ENCODE peak calls at places on chromosomes 16 and 17, in six cellular contexts. I is left ventricle myocardium inferior, V is astrocyte of the cerebellum, E is lung, K is cardiac fibroblast, R is brain microvascular endothelial cell. G is an unnamed sample.

GRCh38 chr17:46818929-46819859 is 702 bp upstream of the WNT3 start:
- DNase-seq in E (no peak), V (no peak), R (no peak), I (no peak), K (no peak), G (no peak)

GRCh38 chr17:30378191-30378796 is 433 bp upstream of the CPD start:
- DNase-seq in E (no peak), V (no peak), R (no peak), K (peak; percentile 31), I (peak; percentile 30), G (no peak)

GRCh38 chr16:68640972-68641371 is 4.1 kb upstream of the CDH3 start:
- DNase-seq in K (no peak), I (no peak), V (no peak), R (peak; percentile 42), E (no peak), G (no peak)

GRCh38 chr17:82831818-82832200 is 8.0 kb downstream of the ZNF750 start:
- DNase-seq in R (no peak), V (no peak), I (no peak), K (no peak), E (no peak), G (no peak)

GRCh38 chr16:80974649-80975376 is 31.9 kb downstream of the CMC2 start:
- DNase-seq in R (no peak), K (no peak), E (no peak), V (no peak), I (no peak), G (no peak)

GRCh38 chr16:75593825-75594820 is 27.9 kb downstream of the GABARAPL2 start:
- DNase-seq in E (no peak), R (peak; percentile 49), K (peak; percentile 26), V (peak; percentile 41), I (no peak), G (no peak)

GRCh38 chr17:30950669-30951399 is 20.0 kb upstream of the RNF135 start:
- DNase-seq in V (peak; percentile 12), I (peak; percentile 72), E (peak; percentile 65), K (peak; percentile 92), R (peak; percentile 81), G (peak; percentile 18)

GRCh38 chr17:4940625-4941021 is 555 bp downstream of the RNF167 start:
- DNase-seq in I (no peak), R (no peak), E (no peak), K (no peak), V (no peak), G (no peak)

GRCh38 chr16:31465788-31466370 is 6.1 kb upstream of the TGFB1I1 start:
- DNase-seq in K (no peak), R (no peak), V (no peak), I (no peak), E (no peak), G (no peak)

GRCh38 chr16:47072158-47072557 is 71.6 kb downstream of the NETO2 start:
- DNase-seq in V (no peak), I (no peak), K (no peak), R (no peak), E (no peak), G (no peak)

GRCh38 chr17:58329035-58329807 is 626 bp upstream of the TSPOAP1 start:
- DNase-seq in R (no peak), I (peak; percentile 30), K (no peak), E (peak; percentile 56), V (no peak), G (no peak)

GRCh38 chr16:66873685-66874055 is 6.6 kb upstream of the PDP2 start:
- DNase-seq in V (no peak), I (no peak), K (no peak), R (no peak), E (no peak), G (no peak)

GRCh38 chr17:7283471-7284216 is 2.1 kb downstream of the SLC2A4 start:
- DNase-seq in K (no peak), R (no peak), E (no peak), I (no peak), V (no peak), G (no peak)

GRCh38 chr17:2362881-2363280 is 25.6 kb downstream of the SGSM2 start:
- DNase-seq in I (no peak), R (no peak), V (no peak), E (no peak), K (no peak), G (no peak)

GRCh38 chr17:59423137-59423703 is 91.8 kb downstream of the YPEL2 start:
- DNase-seq in E (no peak), V (no peak), R (peak; percentile 78), K (peak; percentile 86), I (peak; percentile 24), G (no peak)

GRCh38 chr16:65005696-65006095 is 116.2 kb downstream of the CDH11 start:
- DNase-seq in E (no peak), R (peak; percentile 35), I (no peak), K (no peak), V (no peak), G (no peak)

GRCh38 chr16:47320546-47321315 is 140.1 kb downstream of the ITFG1 start:
- DNase-seq in I (no peak), K (no peak), V (no peak), E (no peak), R (no peak), G (no peak)

GRCh38 chr17:40848583-40849235 is 18.3 kb downstream of the KRT12 start:
- DNase-seq in K (no peak), R (no peak), V (no peak), I (no peak), E (no peak), G (no peak)

GRCh38 chr16:21324267-21324666 is 46.2 kb upstream of the CRYM start:
- DNase-seq in R (no peak), K (no peak), I (no peak), E (no peak), V (no peak), G (no peak)

GRCh38 chr17:3754458-3755334 is 31.0 kb downstream of the HASPIN start:
- DNase-seq in R (no peak), E (peak; percentile 93), K (no peak), V (no peak), I (no peak), G (no peak)

GRCh38 chr17:22507823-22508222 is 815.5 kb downstream of the KCNJ18 start:
- DNase-seq in V (no peak), K (no peak), E (no peak), I (no peak), R (no peak), G (no peak)

GRCh38 chr16:15552507-15552906 is 90.4 kb downstream of the MARF1 start:
- DNase-seq in I (no peak), K (no peak), R (no peak), V (no peak), E (no peak), G (no peak)

GRCh38 chr17:66275651-66276050 is 26.8 kb upstream of the PRKCA start:
- DNase-seq in R (peak; percentile 91), I (no peak), V (peak; percentile 77), K (peak; percentile 76), E (no peak), G (peak; percentile 54)

GRCh38 chr17:78173025-78173715 is 4.8 kb downstream of the SYNGR2 start:
- DNase-seq in V (no peak), K (no peak), R (no peak), E (no peak), I (no peak), G (no peak)

GRCh38 chr16:15960124-15960971 is 10.9 kb downstream of the ABCC1 start:
- DNase-seq in R (no peak), K (no peak), I (no peak), V (no peak), E (no peak), G (no peak)

GRCh38 chr17:67043283-67043682 is 1.1 kb upstream of the CACNG1 start:
- DNase-seq in K (no peak), E (no peak), V (no peak), R (no peak), I (no peak), G (no peak)

GRCh38 chr17:76405967-76406647 is 21.7 kb downstream of the SPHK1 start:
- DNase-seq in R (no peak), I (peak; percentile 87), V (no peak), E (no peak), K (no peak), G (no peak)

GRCh38 chr16:19411298-19411697 is 6.4 kb upstream of the TMC5 start:
- DNase-seq in E (no peak), R (no peak), I (no peak), K (no peak), V (no peak), G (no peak)
- H3K4me3 ChIP-seq in E (peak overlapping the region; percentile 37), R (no peak overlapping the region), I (peak overlapping the region; percentile 57), K (no peak overlapping the region), V (no peak overlapping the region), G (peak overlapping the region; percentile 44)

GRCh38 chr17:50271173-50271750 is 3.0 kb upstream of the TMEM92 start:
- DNase-seq in R (no peak), K (no peak), E (no peak), V (no peak), I (no peak), G (no peak)

GRCh38 chr17:50272246-50272645 is 2.0 kb upstream of the TMEM92 start:
- DNase-seq in E (no peak), R (no peak), I (no peak), K (no peak), V (no peak), G (no peak)

GRCh38 chr17:50269477-50270429 is 4.5 kb upstream of the TMEM92 start:
- DNase-seq in E (peak; percentile 78), V (peak; percentile 59), R (peak; percentile 88), I (peak; percentile 68), K (peak; percentile 86), G (peak; percentile 20)

GRCh38 chr17:50268632-50269287 is 5.5 kb upstream of the TMEM92 start:
- DNase-seq in K (peak; percentile 58), R (no peak), E (no peak), I (no peak), V (no peak), G (no peak)

DNA sequence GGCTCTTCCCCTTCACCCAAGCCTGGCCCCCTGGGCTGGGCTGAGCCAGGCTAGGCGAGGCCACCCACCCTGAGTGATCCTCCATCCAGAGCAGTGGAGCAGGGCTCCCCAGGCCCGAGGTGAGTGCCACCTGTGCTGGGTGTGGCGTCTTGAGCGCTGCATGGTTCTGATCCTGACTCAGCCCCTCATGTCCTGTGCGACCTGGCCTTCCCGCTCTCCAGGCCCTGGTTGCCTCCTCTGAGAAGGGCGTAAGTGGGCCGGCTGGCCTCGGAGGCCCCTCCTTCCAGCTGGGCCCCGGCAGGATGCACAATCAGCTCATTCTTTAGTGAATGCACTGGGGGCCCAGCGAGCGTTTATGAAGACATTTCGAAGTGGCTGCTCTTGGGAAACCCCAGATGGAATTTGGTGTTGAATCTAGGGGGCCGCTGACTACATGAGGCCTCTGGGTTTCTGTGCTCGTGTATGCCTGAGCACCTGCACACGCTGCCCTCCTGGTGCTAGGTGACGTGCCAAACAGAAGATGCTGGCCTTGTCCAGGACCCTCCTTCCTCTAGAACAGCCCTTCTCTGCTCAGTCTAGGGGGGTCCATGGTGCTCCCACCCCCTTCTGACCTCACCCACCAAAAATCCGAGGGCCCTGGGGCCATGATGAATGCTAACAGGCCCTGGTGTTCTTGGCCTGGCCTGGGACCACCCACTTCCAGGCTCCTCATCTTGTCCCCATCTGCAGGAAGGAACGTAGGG is 3.7 kb upstream of the TMEM92 start:
- DNase-seq in K (peak; percentile 84), V (no peak), I (no peak), R (peak; percentile 63), E (peak; percentile 54), G (no peak)
- TF ChIP-seq CTCF in K (no peak), V (no peak), I (no peak), R (no peak), E (no peak), G (no peak)

GRCh38 chr16:3383045-3383448 is 17.8 kb downstream of the ZSCAN32 start:
- DNase-seq in E (no peak), V (no peak), R (no peak), I (no peak), K (no peak), G (no peak)
- H3K4me3 ChIP-seq in E (no peak overlapping the region), V (no peak overlapping the region), R (no peak overlapping the region), I (no peak overlapping the region), K (no peak overlapping the region), G (no peak overlapping the region)

GRCh38 chr16:55622930-55623561 is 32.7 kb upstream of the SLC6A2 start:
- DNase-seq in E (no peak), V (no peak), I (no peak), K (no peak), R (no peak), G (no peak)
- TF ChIP-seq CTCF in E (no peak), V (no peak), I (no peak), K (no peak), R (peak; percentile 32), G (peak; percentile 34)

G was measured in retinal pigment epithelial cell.